ENCODE peak calls at places on chromosomes 12 and 14, in nine cellular contexts. A is smooth muscle cell of the brain vasculature; O is PC-9; M is WTC11; N is ascending aorta; V is right cardiac atrium; W is NCI-H524; G is NCI-H2081; L is activated CD8-positive, alpha-beta memory T cell treated with anti-CD3 and anti-CD28 coated beads for 24 hours. X is an unnamed sample.

GRCh38 chr14:38098074-38098846 is 109.4 kb upstream of the SSTR1 start:
- DNase-seq in A (peak), N (no peak), V (no peak), M (no peak), G (no peak), O (peak), W (no peak), L (no peak), X (peak)

GRCh38 chr12:59084758-59085383 is 164.6 kb upstream of the LRIG3 start:
- DNase-seq in L (no peak), V (peak), N (no peak), M (peak), O (no peak), W (no peak), G (peak), A (peak), X (no peak)

GRCh38 chr14:64701660-64702059 is 2.6 kb upstream of the PLEKHG3 start:
- DNase-seq in M (no peak), L (no peak), A (no peak), N (peak), O (no peak), W (no peak), V (no peak), G (peak), X (no peak)

GRCh38 chr12:92138144-92138543 is 7.5 kb downstream of the BTG1 start:
- DNase-seq in G (no peak), A (no peak), L (no peak), W (no peak), O (no peak), N (no peak), V (no peak), M (no peak), X (no peak)

GRCh38 chr12:122740351-122740750 is 9.7 kb upstream of the HCAR1 start:
- DNase-seq in W (no peak), A (no peak), L (no peak), V (no peak), M (no peak), G (no peak), N (no peak), O (no peak), X (no peak)

GRCh38 chr14:69625299-69626131 is 14.1 kb downstream of the SUSD6 start:
- DNase-seq in V (peak), N (peak), A (no peak), W (no peak), G (no peak), O (no peak), L (peak), M (no peak), X (no peak)

GRCh38 chr12:122265433-122265832 is 861 bp downstream of the VPS33A start:
- DNase-seq in G (no peak), M (no peak), W (no peak), N (no peak), A (no peak), V (no peak), L (no peak), O (no peak), X (no peak)

GRCh38 chr12:116818341-116818856 is 62.8 kb downstream of the HRK start:
- DNase-seq in L (peak), W (no peak), N (peak), A (no peak), V (peak), G (no peak), O (no peak), M (no peak), X (no peak)

GRCh38 chr12:47704719-47705118 is 1.1 kb downstream of the RPAP3 start:
- DNase-seq in A (no peak), V (no peak), L (no peak), W (no peak), O (no peak), M (no peak), N (no peak), G (no peak), X (no peak)

GRCh38 chr12:112185093-112185923 is 59.9 kb downstream of the TRAFD1 start:
- DNase-seq in O (no peak), N (no peak), W (no peak), V (no peak), A (no peak), M (no peak), G (no peak), L (no peak), X (no peak)

GRCh38 chr12:7134371-7135166 is 4.4 kb downstream of the CLSTN3 start:
- DNase-seq in V (no peak), A (no peak), M (no peak), W (no peak), N (no peak), G (no peak), O (no peak), L (no peak), X (no peak)

GRCh38 chr12:77947326-77947725 is 116.6 kb downstream of the NAV3 start:
- DNase-seq in W (no peak), L (no peak), G (no peak), N (no peak), V (no peak), O (no peak), M (no peak), A (no peak), X (no peak)

GRCh38 chr12:70839544-70839943 is 81.0 kb downstream of the PTPRR start:
- DNase-seq in V (no peak), M (no peak), G (no peak), O (no peak), N (no peak), A (no peak), L (no peak), W (no peak), X (no peak)

GRCh38 chr12:39846971-39847661 is 227.5 kb upstream of the ABCD2 start:
- DNase-seq in O (no peak), M (no peak), L (no peak), A (no peak), N (no peak), W (no peak), G (no peak), V (no peak), X (no peak)

GRCh38 chr14:26290007-26290530 is 307.8 kb downstream of the NOVA1 start:
- DNase-seq in M (no peak), G (no peak), V (no peak), O (no peak), A (no peak), N (no peak), W (no peak), L (no peak), X (no peak)

GRCh38 chr12:94566345-94566744 is 84.0 kb downstream of the TMCC3 start:
- DNase-seq in M (no peak), O (no peak), V (no peak), N (no peak), W (no peak), A (no peak), G (no peak), L (no peak), X (no peak)

GRCh38 chr14:21494902-21495762 is 16.0 kb downstream of the METTL3 start:
- DNase-seq in V (no peak), L (no peak), G (no peak), W (no peak), M (no peak), N (no peak), A (no peak), O (no peak), X (no peak)

GRCh38 chr14:104572024-104572623 is 7.4 kb upstream of the C14orf180 start:
- DNase-seq in W (no peak), G (no peak), V (peak), L (no peak), N (no peak), M (no peak), A (no peak), O (no peak), X (no peak)

GRCh38 chr14:34750670-34751069 is 36.3 kb upstream of the CFL2 start:
- DNase-seq in V (no peak), G (no peak), L (no peak), N (no peak), M (no peak), O (no peak), A (peak), W (no peak), X (no peak)

GRCh38 chr14:24817638-24818053 is 183.7 kb upstream of the GZMB start:
- DNase-seq in G (no peak), O (no peak), N (no peak), W (no peak), A (no peak), V (no peak), M (no peak), L (no peak), X (no peak)

GRCh38 chr12:25566550-25566949 is 13.5 kb upstream of the LMNTD1 start:
- DNase-seq in W (no peak), M (no peak), N (no peak), V (no peak), A (no peak), G (no peak), L (no peak), O (no peak), X (no peak)